ENCODE peak calls at places on chromosomes 7 and 10, in five cellular contexts. Y is AG08395, K is DMS79 treated with DMSO at 0.1 percent for 48 hours, I is NCI-H146, W is GM23248. C is an unnamed sample.

GRCh38 chr10:84632866-84633265 is 304.5 kb downstream of the CCSER2 start:
- DNase-seq in K (no peak), W (no peak), I (peak; percentile 39), Y (no peak), C (no peak)

GRCh38 chr7:135349746-135350145 is 116.1 kb downstream of the STRA8 start:
- DNase-seq in K (no peak), W (peak; percentile 44), I (no peak), Y (no peak), C (no peak)

GRCh38 chr7:43572516-43573049 is 10.3 kb upstream of the STK17A start:
- DNase-seq in I (no peak), Y (peak; percentile 94), K (no peak), W (peak; percentile 99), C (no peak)

GRCh38 chr7:132518839-132519173 is 57.5 kb downstream of the PLXNA4 start:
- DNase-seq in W (no peak), K (no peak), Y (no peak), I (no peak), C (no peak)

GRCh38 chr7:119197872-119198527 is 973.5 kb downstream of the ANKRD7 start:
- DNase-seq in W (peak; percentile 72), I (peak; percentile 69), K (no peak), Y (no peak), C (no peak)

GRCh38 chr10:69876931-69877330 is 75.2 kb downstream of the COL13A1 start:
- DNase-seq in K (no peak), I (no peak), Y (no peak), W (no peak), C (no peak)

GRCh38 chr7:100065452-100066186 is 15.9 kb downstream of the ZNF3 start:
- DNase-seq in Y (peak; percentile 76), W (peak; percentile 49), K (no peak), I (no peak), C (no peak)

GRCh38 chr7:17339139-17339538 is 40.7 kb downstream of the AHR start:
- DNase-seq in I (no peak), Y (no peak), W (no peak), K (no peak), C (no peak)

GRCh38 chr7:112143567-112143966 is 62.6 kb downstream of the DOCK4 start:
- DNase-seq in I (no peak), W (peak; percentile 91), Y (peak; percentile 85), K (no peak), C (no peak)

GRCh38 chr10:7152982-7153381 is 257.9 kb downstream of the SFMBT2 start:
- DNase-seq in I (no peak), Y (no peak), K (no peak), W (no peak), C (no peak)

GRCh38 chr7:107939472-107940145 is 48.6 kb downstream of the DLD start:
- DNase-seq in W (peak; percentile 94), I (no peak), K (no peak), Y (peak; percentile 82), C (no peak)

GRCh38 chr7:123747620-123748141 is 1.1 kb downstream of the WASL start:
- DNase-seq in K (peak; percentile 66), W (peak; percentile 73), I (peak; percentile 72), Y (peak; percentile 65), C (no peak)

GRCh38 chr7:44973610-44974401 is 5.0 kb downstream of the MYO1G start:
- DNase-seq in Y (peak; percentile 41), I (no peak), K (no peak), W (peak; percentile 66), C (no peak)

GRCh38 chr10:72275351-72276012 is 1.8 kb downstream of the DDIT4 start:
- DNase-seq in K (no peak), W (no peak), I (peak; percentile 18), Y (no peak), C (peak; percentile 24)

GRCh38 chr7:24877790-24878311 is 102.1 kb downstream of the OSBPL3 start:
- DNase-seq in K (no peak), Y (peak; percentile 35), W (peak; percentile 34), I (no peak), C (no peak)

GRCh38 chr7:95092332-95092731 is 184.9 kb downstream of the PPP1R9A start:
- DNase-seq in K (no peak), Y (no peak), W (no peak), I (no peak), C (no peak)

GRCh38 chr10:88156341-88156740 is 292.9 kb downstream of the PTEN start:
- DNase-seq in Y (peak; percentile 26), W (peak; percentile 65), I (no peak), K (no peak), C (no peak)

GRCh38 chr7:118572604-118573003 is 348.1 kb downstream of the ANKRD7 start:
- DNase-seq in Y (no peak), W (no peak), K (no peak), I (no peak), C (no peak)

GRCh38 chr7:88758355-88759215 is 915 bp upstream of the ZNF804B start:
- DNase-seq in K (no peak), Y (peak; percentile 25), I (peak; percentile 39), W (peak; percentile 52), C (no peak)

GRCh38 chr10:112838784-112839481 is 111.1 kb upstream of the TCF7L2 start:
- DNase-seq in I (no peak), Y (no peak), K (no peak), W (no peak), C (no peak)

GRCh38 chr7:2629740-2630681 is 1.8 kb upstream of the TTYH3 start:
- DNase-seq in Y (no peak), K (peak; percentile 29), I (peak; percentile 27), W (no peak), C (no peak)

GRCh38 chr7:138170959-138171703 is 94.9 kb downstream of the AKR1D1 start:
- DNase-seq in Y (no peak), I (no peak), K (no peak), W (no peak), C (no peak)

GRCh38 chr10:84825330-84825729 is 496.9 kb downstream of the CCSER2 start:
- DNase-seq in K (no peak), I (no peak), W (peak; percentile 57), Y (peak; percentile 26), C (no peak)

GRCh38 chr7:33072471-33072870 is 9.9 kb upstream of the NT5C3A start:
- DNase-seq in I (no peak), K (no peak), Y (peak; percentile 83), W (peak; percentile 66), C (no peak)

GRCh38 chr7:154339169-154339568 is 287.0 kb downstream of the DPP6 start:
- DNase-seq in W (no peak), I (no peak), K (no peak), Y (no peak), C (no peak)

GRCh38 chr10:3046210-3046779 is 21.1 kb upstream of the PFKP start:
- DNase-seq in I (peak; percentile 66), Y (no peak), K (no peak), W (no peak), C (no peak)

GRCh38 chr10:31515116-31515515 is 196.1 kb downstream of the ZEB1 start:
- DNase-seq in I (no peak), W (no peak), Y (no peak), K (no peak), C (no peak)

GRCh38 chr10:44042075-44042770 is 342.7 kb downstream of the CXCL12 start:
- DNase-seq in I (no peak), Y (no peak), K (no peak), W (no peak), C (no peak)

GRCh38 chr7:76234931-76235441 is 33.3 kb downstream of the SRRM3 start:
- DNase-seq in Y (peak; percentile 96), K (no peak), I (peak; percentile 92), W (peak; percentile 90), C (peak; percentile 28)

GRCh38 chr10:29131952-29132820 is 156.7 kb upstream of the LYZL1 start:
- DNase-seq in W (peak; percentile 28), Y (peak; percentile 36), K (no peak), I (peak; percentile 56), C (no peak)

GRCh38 chr10:104589871-104590270 is 51.2 kb upstream of the SORCS3 start:
- DNase-seq in W (peak; percentile 86), K (no peak), I (no peak), Y (peak; percentile 75), C (no peak)